ENCODE peak calls at places on chromosomes 6 and 20, in five cellular contexts. V is ovary, H is brain microvascular endothelial cell, E is tibial artery, P is endodermal cell. Y is an unnamed sample.

GRCh38 chr20:24878657-24879056 is 70.4 kb upstream of the CST7 start:
- DNase-seq in E (no peak), V (no peak), P (no peak), H (no peak), Y (no peak)

GRCh38 chr6:14224359-14225103 is 107.0 kb downstream of the CD83 start:
- DNase-seq in V (no peak), E (no peak), P (peak; percentile 2), H (no peak), Y (no peak)

GRCh38 chr6:157274471-157275226 is 48.7 kb downstream of the TMEM242 start:
- DNase-seq in P (peak; percentile 91), H (peak; percentile 18), V (peak; percentile 77), E (peak; percentile 92), Y (peak; percentile 29)

GRCh38 chr6:168666751-168667427 is 225.9 kb downstream of the SMOC2 start:
- DNase-seq in P (no peak), E (peak; percentile 9), V (no peak), H (no peak), Y (peak; percentile 69)

GRCh38 chr6:134868812-134869211 is 81.1 kb downstream of the ALDH8A1 start:
- DNase-seq in H (no peak), P (no peak), V (no peak), E (no peak), Y (no peak)

GRCh38 chr6:2877057-2877882 is 25.8 kb downstream of the SERPINB9 start:
- DNase-seq in E (no peak), P (peak; percentile 81), H (peak; percentile 52), V (no peak), Y (peak; percentile 85)

GRCh38 chr20:9110365-9110764 is 41.5 kb downstream of the PLCB4 start:
- DNase-seq in V (no peak), E (no peak), P (no peak), H (no peak), Y (no peak)

GRCh38 chr6:104212977-104213696 is 646.6 kb downstream of the HACE1 start:
- DNase-seq in P (no peak), V (no peak), H (no peak), E (no peak), Y (no peak)

GRCh38 chr20:56350842-56351241 is 7.9 kb upstream of the FAM210B start:
- DNase-seq in V (no peak), H (no peak), E (no peak), P (no peak), Y (no peak)

GRCh38 chr6:24517659-24518538 is 23.1 kb downstream of the ALDH5A1 start:
- DNase-seq in E (no peak), P (no peak), H (no peak), V (no peak), Y (no peak)

GRCh38 chr20:34578040-34578439 is 19.5 kb downstream of the MAP1LC3A start:
- DNase-seq in V (no peak), E (no peak), P (no peak), H (no peak), Y (no peak)

GRCh38 chr6:128410584-128410983 is 109.8 kb downstream of the PTPRK start:
- DNase-seq in H (no peak), P (no peak), V (no peak), E (no peak), Y (no peak)

GRCh38 chr20:4059631-4060030 is 44.3 kb upstream of the RNF24 start:
- DNase-seq in H (no peak), P (peak; percentile 35), E (no peak), V (no peak), Y (no peak)

GRCh38 chr6:125516644-125517043 is 214.9 kb upstream of the HDDC2 start:
- DNase-seq in P (no peak), H (no peak), V (no peak), E (no peak), Y (no peak)

GRCh38 chr6:23031986-23032385 is 462.6 kb downstream of the HDGFL1 start:
- DNase-seq in E (no peak), P (no peak), V (no peak), H (no peak), Y (peak; percentile 28)

GRCh38 chr20:50254466-50255079 is 63.9 kb downstream of the CEBPB start:
- DNase-seq in E (no peak), V (no peak), H (no peak), P (no peak), Y (no peak)

GRCh38 chr6:157089258-157089657 is 234.1 kb downstream of the TMEM242 start:
- DNase-seq in H (peak; percentile 82), P (peak; percentile 91), V (no peak), E (no peak), Y (no peak)

GRCh38 chr6:27472182-27472616 is 706 bp downstream of the ZNF184 start:
- DNase-seq in H (peak; percentile 75), E (peak; percentile 73), P (no peak), V (peak; percentile 65), Y (peak; percentile 68)

GRCh38 chr20:33993800-33994623 is at the start of gene RALY:
- DNase-seq in V (peak; percentile 81), P (peak; percentile 91), E (peak; percentile 93), H (peak; percentile 49), Y (peak; percentile 59)

GRCh38 chr6:34281702-34282334 is 33.0 kb upstream of the SMIM29 start:
- DNase-seq in V (no peak), P (no peak), E (no peak), H (no peak), Y (no peak)

GRCh38 chr20:58014628-58015315 is 213.7 kb downstream of the ANKRD60 start:
- DNase-seq in V (no peak), H (no peak), E (no peak), P (no peak), Y (peak; percentile 88)

GRCh38 chr6:14831922-14832321 is 413.9 kb upstream of the JARID2 start:
- DNase-seq in V (no peak), P (no peak), E (no peak), H (no peak), Y (no peak)

GRCh38 chr6:3419624-3420272 is 37.1 kb downstream of the SLC22A23 start:
- DNase-seq in P (no peak), H (peak; percentile 84), E (no peak), V (no peak), Y (peak; percentile 95)

GRCh38 chr6:158376650-158377081 is 64.4 kb downstream of the TULP4 start:
- DNase-seq in H (no peak), E (no peak), P (no peak), V (no peak), Y (peak; percentile 65)

GRCh38 chr20:59010321-59010994 is 3.4 kb upstream of the CTSZ start:
- DNase-seq in V (no peak), P (no peak), H (no peak), E (no peak), Y (peak; percentile 69)

GRCh38 chr20:45345104-45345936 is 2.9 kb downstream of the SDC4 start:
- DNase-seq in V (no peak), P (no peak), H (no peak), E (peak; percentile 65), Y (peak; percentile 74)

GRCh38 chr6:139757766-139758655 is 383.6 kb upstream of the CITED2 start:
- DNase-seq in E (no peak), V (no peak), P (no peak), H (no peak), Y (no peak)

DNA sequence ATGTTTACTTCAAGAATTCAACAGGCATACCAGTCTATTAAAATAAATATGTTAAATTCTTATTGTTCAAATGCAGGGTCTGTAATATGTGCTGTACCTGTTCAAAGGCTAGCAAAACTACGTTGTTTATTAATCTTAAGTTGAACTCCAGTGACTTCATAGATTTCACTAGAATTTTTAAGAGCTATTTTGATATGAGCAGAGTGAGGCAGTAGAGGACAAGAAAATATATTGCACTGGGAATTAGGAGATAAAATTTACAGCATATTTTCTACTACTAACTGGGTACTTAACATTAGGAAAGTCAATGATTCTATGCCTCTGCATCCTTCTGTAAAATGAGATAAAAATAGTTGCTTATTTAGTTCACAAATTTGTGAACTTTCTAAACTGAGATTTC is 162.2 kb upstream of the BMP5 start:
- DNase-seq in H (no peak), P (no peak), E (no peak), V (no peak), Y (no peak)
- TF ChIP-seq CTCF in H (no peak), P (no peak), E (no peak), V (no peak), Y (no peak)

GRCh38 chr6:117265425-117266266 is at the start of gene VGLL2:
- DNase-seq in H (no peak), P (peak; percentile 86), V (no peak), E (no peak), Y (no peak)
- H3K27me3 ChIP-seq in H (peaks cover 81% of the 10 kb centered on the region), P (peaks cover 99% of the 10 kb centered on the region), V (no peaks in the 10 kb centered on the region), E (peaks cover 89% of the 10 kb centered on the region), Y (peaks cover 65% of the 10 kb centered on the region)

GRCh38 chr6:75424610-75425548 is 68.7 kb downstream of the FILIP1 start:
- DNase-seq in V (no peak), P (no peak), E (no peak), H (no peak), Y (peak; percentile 46)
- H3K4me3 ChIP-seq in V (no peak overlapping the region), P (no peak overlapping the region), E (no peak overlapping the region), H (no peak overlapping the region), Y (no peak overlapping the region)

GRCh38 chr20:36756482-36756881 is 10.6 kb upstream of the NDRG3 start:
- DNase-seq in V (no peak), P (no peak), E (no peak), H (no peak), Y (no peak)

GRCh38 chr20:36758276-36758675 is 12.4 kb upstream of the NDRG3 start:
- DNase-seq in H (no peak), V (no peak), E (no peak), P (no peak), Y (no peak)

GRCh38 chr20:36760647-36761046 is 12.9 kb downstream of the DSN1 start:
- DNase-seq in P (no peak), V (no peak), H (no peak), E (no peak), Y (no peak)

GRCh38 chr20:36752582-36752981 is 6.7 kb upstream of the NDRG3 start:
- DNase-seq in P (no peak), E (no peak), V (no peak), H (no peak), Y (no peak)

GRCh38 chr20:36754656-36755222 is 8.8 kb upstream of the NDRG3 start:
- DNase-seq in P (peak; percentile 86), H (peak; percentile 53), E (no peak), V (no peak), Y (peak; percentile 73)
- TF ChIP-seq CTCF in P (peak; percentile 86), H (peak; percentile 87), E (peak; percentile 85), V (peak; percentile 58), Y (peak; percentile 79)

DNA sequence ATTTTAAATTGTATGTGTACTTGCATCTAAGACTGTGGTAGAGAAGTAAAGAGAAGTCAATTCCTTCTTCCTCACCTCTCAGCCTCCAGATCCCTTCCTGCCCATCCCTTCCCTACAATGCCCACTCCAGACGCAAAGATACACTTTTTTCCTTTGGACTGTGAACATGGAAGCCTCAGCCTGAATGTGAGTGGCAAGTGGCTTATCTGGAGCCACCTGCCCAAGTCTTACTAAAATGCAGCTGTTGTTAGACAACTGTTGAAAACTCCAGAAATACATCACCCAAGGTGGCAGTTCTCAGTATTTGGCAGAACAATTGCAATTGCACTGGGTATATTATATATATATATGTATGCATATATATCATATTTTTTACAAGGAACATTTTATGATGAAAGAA is 7.5 kb downstream of the VGLL2 start:
- DNase-seq in H (no peak), V (no peak), P (no peak), E (no peak), Y (no peak)
- H3K27me3 ChIP-seq in H (peaks cover 66% of the 10 kb centered on the region), V (no peaks in the 10 kb centered on the region), P (peaks cover 92% of the 10 kb centered on the region), E (peaks cover 62% of the 10 kb centered on the region), Y (peaks cover 33% of the 10 kb centered on the region)

GRCh38 chr20:44217342-44218092 is 6.9 kb upstream of the OSER1 start:
- DNase-seq in P (peak; percentile 93), E (no peak), V (peak; percentile 59), H (peak; percentile 58), Y (peak; percentile 56)
- H3K4me3 ChIP-seq in P (no peak overlapping the region), E (no peak overlapping the region), V (no peak overlapping the region), H (no peak overlapping the region), Y (no peak overlapping the region)

Y was measured in bronchial epithelial cell.